ENCODE peak calls at places on chromosomes 13 and 19, in four cellular contexts. C is nephron progenitor cell; J is globus pallidus; X is stimulated activated naive CD4-positive, alpha-beta T cell. R is an unnamed sample.

GRCh38 chr13:49374585-49375290 is 69.1 kb downstream of the CAB39L start:
- DNase-seq in J (no peak), X (no peak), C (no peak), R (no peak)

GRCh38 chr19:34184880-34185491 is 12.7 kb downstream of the LSM14A start:
- DNase-seq in X (no peak), J (no peak), C (no peak), R (peak)

GRCh38 chr19:48368942-48369341 is 4.8 kb downstream of the SYNGR4 start:
- DNase-seq in C (no peak), J (no peak), X (no peak), R (no peak)

GRCh38 chr19:8161135-8161646 is 11.8 kb upstream of the FBN3 start:
- DNase-seq in C (no peak), J (peak), X (no peak), R (no peak)

GRCh38 chr19:6402834-6403608 is 10.1 kb upstream of the GTF2F1 start:
- DNase-seq in C (peak), X (no peak), J (peak), R (no peak)

GRCh38 chr13:20498129-20498528 is 27.5 kb downstream of the CRYL1 start:
- DNase-seq in C (no peak), X (no peak), J (no peak), R (no peak)

GRCh38 chr19:18119243-18120105 is 21.9 kb downstream of the MAST3 start:
- DNase-seq in C (no peak), X (peak), J (no peak), R (peak)

GRCh38 chr13:103731959-103732358 is 665.7 kb upstream of the SLC10A2 start:
- DNase-seq in J (no peak), C (no peak), X (no peak), R (no peak)

GRCh38 chr19:30841934-30842333 is 469.8 kb downstream of the ZNF536 start:
- DNase-seq in C (no peak), X (no peak), J (no peak), R (no peak)

GRCh38 chr19:44951179-44952159 is 3.7 kb upstream of the CLPTM1 start:
- DNase-seq in C (peak), X (peak), J (peak), R (peak)

GRCh38 chr13:73200432-73200831 is 141.6 kb downstream of the KLF5 start:
- DNase-seq in X (no peak), C (no peak), J (no peak), R (no peak)

GRCh38 chr13:100514788-100515409 is 73.7 kb downstream of the GGACT start:
- DNase-seq in X (peak), C (peak), J (peak), R (peak)

GRCh38 chr13:50106559-50106958 is 91.3 kb downstream of the KCNRG start:
- DNase-seq in J (no peak), X (peak), C (no peak), R (no peak)

GRCh38 chr19:16117594-16118033 is 5.9 kb downstream of the RAB8A start:
- DNase-seq in J (no peak), C (no peak), X (no peak), R (no peak)

R was measured in T-cell.